ENCODE peak calls at places on chromosome X, in five cellular contexts. D, A, Z, U and T are unnamed samples.

GRCh38 chrX:74521961-74522833 is 92.2 kb downstream of the RLIM start:
- DNase-seq in D (no peak), A (no peak), Z (no peak), U (no peak), T (peak; percentile 7)

GRCh38 chrX:7614616-7615015 is 228.4 kb upstream of the VCX start:
- DNase-seq in D (no peak), A (no peak), Z (no peak), U (no peak), T (no peak)

GRCh38 chrX:123157586-123157985 is 26.5 kb upstream of the GRIA3 start:
- DNase-seq in D (no peak), A (no peak), Z (no peak), U (no peak), T (no peak)

GRCh38 chrX:118553042-118553714 is 57.6 kb downstream of the DOCK11 start:
- DNase-seq in D (no peak), A (no peak), Z (no peak), U (no peak), T (no peak)

GRCh38 chrX:46559062-46559461 is 13.8 kb upstream of the ZNF674 start:
- DNase-seq in D (no peak), A (no peak), Z (no peak), U (no peak), T (no peak)

GRCh38 chrX:40373641-40374040 is 207.1 kb upstream of the ATP6AP2 start:
- DNase-seq in D (no peak), A (no peak), Z (no peak), U (no peak), T (no peak)

GRCh38 chrX:68421651-68422050 is 11.6 kb downstream of the OPHN1 start:
- DNase-seq in D (no peak), A (no peak), Z (no peak), U (no peak), T (no peak)

GRCh38 chrX:14030248-14030592 is 528 bp upstream of the GEMIN8 start:
- DNase-seq in D (no peak), A (no peak), Z (no peak), U (peak; percentile 26), T (no peak)

GRCh38 chrX:134171661-134172587 is 65.1 kb upstream of the CCDC160 start:
- DNase-seq in D (peak; percentile 17), A (peak; percentile 17), Z (peak; percentile 70), U (no peak), T (peak; percentile 13)

GRCh38 chrX:53246231-53246630 is 21.2 kb upstream of the KDM5C start:
- DNase-seq in D (no peak), A (no peak), Z (no peak), U (no peak), T (no peak)

GRCh38 chrX:118772051-118772450 is 44.6 kb downstream of the IL13RA1 start:
- DNase-seq in D (no peak), A (no peak), Z (no peak), U (no peak), T (no peak)

GRCh38 chrX:150438165-150438564 is 75.0 kb downstream of the MAMLD1 start:
- DNase-seq in D (no peak), A (no peak), Z (no peak), U (no peak), T (no peak)

GRCh38 chrX:291411-291901 is 10.3 kb downstream of the PLCXD1 start:
- DNase-seq in D (no peak), A (no peak), Z (no peak), U (no peak), T (no peak)

GRCh38 chrX:43971966-43972961 is 926 bp downstream of the NDP start:
- DNase-seq in D (no peak), A (no peak), Z (no peak), U (no peak), T (no peak)